ENCODE peak calls at places on chromosomes 7 and 10, in five cellular contexts. B, E, G, U and W are unnamed samples.
A peak's percentile ranks its signal among the peaks of the same experiment; 100 is the strongest.

GRCh38 chr10:91422915-91423314 is 12.8 kb downstream of the HECTD2 start:
- DNase-seq in U (no peak), B (no peak), E (no peak), G (no peak), W (no peak)

GRCh38 chr7:151796091-151796870 is 80.6 kb downstream of the PRKAG2 start:
- DNase-seq in B (no peak), E (no peak), U (no peak), G (no peak), W (no peak)

GRCh38 chr7:41862261-41862660 is 159.4 kb upstream of the INHBA start:
- DNase-seq in E (no peak), G (no peak), B (no peak), U (no peak), W (no peak)

GRCh38 chr10:36026656-36027390 is 384.7 kb upstream of the FZD8 start:
- DNase-seq in B (no peak), E (no peak), U (no peak), G (no peak), W (no peak)

GRCh38 chr10:114548662-114549061 is 109.4 kb downstream of the ABLIM1 start:
- DNase-seq in G (peak; percentile 7), E (no peak), U (peak; percentile 37), B (peak; percentile 68), W (no peak)

GRCh38 chr10:100683545-100684127 is 61.7 kb upstream of the PAX2 start:
- DNase-seq in E (no peak), U (no peak), G (no peak), B (no peak), W (no peak)

GRCh38 chr10:122056431-122057094 is 67.6 kb downstream of the TACC2 start:
- DNase-seq in G (no peak), U (no peak), B (no peak), E (no peak), W (no peak)

GRCh38 chr10:128776617-128777016 is 650.4 kb upstream of the MKI67 start:
- DNase-seq in E (no peak), U (no peak), B (no peak), G (no peak), W (no peak)

GRCh38 chr10:7817576-7817975 is 729 bp upstream of the TAF3 start:
- DNase-seq in E (no peak), B (no peak), U (no peak), G (no peak), W (no peak)

GRCh38 chr7:81693894-81694293 is 76.0 kb downstream of the HGF start:
- DNase-seq in U (no peak), B (no peak), G (no peak), E (no peak), W (no peak)

GRCh38 chr10:127081946-127082345 is 114.4 kb downstream of the INSYN2A start:
- DNase-seq in B (no peak), E (no peak), U (no peak), G (no peak), W (no peak)

GRCh38 chr7:93011351-93012294 is 106.2 kb downstream of the SAMD9 start:
- DNase-seq in E (no peak), U (no peak), B (no peak), G (no peak), W (no peak)

GRCh38 chr7:138752568-138753518 is 45.0 kb upstream of the TMEM213 start:
- DNase-seq in U (no peak), E (no peak), B (peak; percentile 31), G (peak; percentile 58), W (no peak)

GRCh38 chr10:100999742-101000601 is at the start of gene LZTS2:
- DNase-seq in U (no peak), E (no peak), B (peak; percentile 36), G (no peak), W (no peak)

GRCh38 chr7:135536160-135536559 is 21.6 kb upstream of the NUP205 start:
- DNase-seq in U (no peak), E (peak; percentile 91), G (no peak), B (no peak), W (peak; percentile 56)

GRCh38 chr7:45638916-45639315 is 64.7 kb downstream of the ADCY1 start:
- DNase-seq in E (no peak), B (peak; percentile 67), G (no peak), U (no peak), W (no peak)

GRCh38 chr7:151320263-151320845 is 21.3 kb upstream of the NUB1 start:
- DNase-seq in B (no peak), U (no peak), E (no peak), G (no peak), W (no peak)

GRCh38 chr7:133530682-133531081 is 277.8 kb downstream of the EXOC4 start:
- DNase-seq in B (no peak), U (no peak), E (no peak), G (no peak), W (no peak)

GRCh38 chr7:132516042-132516840 is 60.0 kb downstream of the PLXNA4 start:
- DNase-seq in U (no peak), B (no peak), G (no peak), E (no peak), W (no peak)

GRCh38 chr7:86949052-86949778 is 110.2 kb downstream of the ELAPOR2 start:
- DNase-seq in U (no peak), G (no peak), E (no peak), B (no peak), W (no peak)

GRCh38 chr10:77887631-77888355 is 38.8 kb downstream of the DLG5 start:
- DNase-seq in B (no peak), U (no peak), E (no peak), G (no peak), W (no peak)

GRCh38 chr7:43004076-43004475 is 71.9 kb downstream of the MRPL32 start:
- DNase-seq in G (no peak), U (no peak), E (no peak), B (no peak), W (no peak)

GRCh38 chr10:98474628-98475027 is 27.9 kb upstream of the HPS1 start:
- DNase-seq in B (no peak), U (no peak), E (no peak), G (no peak), W (no peak)

GRCh38 chr7:13989138-13989943 is at the start of gene ETV1:
- DNase-seq in B (peak; percentile 63), G (peak; percentile 75), U (peak; percentile 64), E (peak; percentile 60), W (no peak)

GRCh38 chr7:155533827-155534690 is 12.3 kb downstream of the CNPY1 start:
- DNase-seq in G (peak; percentile 14), U (peak; percentile 41), B (peak; percentile 16), E (no peak), W (no peak)

GRCh38 chr7:563629-564170 is 44.1 kb upstream of the PDGFA start:
- DNase-seq in U (no peak), G (no peak), B (no peak), E (no peak), W (no peak)

GRCh38 chr7:4791738-4792536 is 16.5 kb downstream of the AP5Z1 start:
- DNase-seq in B (peak; percentile 91), G (no peak), U (peak; percentile 37), E (no peak), W (no peak)

GRCh38 chr10:110077436-110078120 is 69.8 kb downstream of the ADD3 start:
- DNase-seq in G (no peak), E (peak; percentile 90), U (no peak), B (no peak), W (peak; percentile 57)